ENCODE peak calls at places on chromosomes 13 and 19, in eight cellular contexts. One of them, this sample, is unnamed.

GRCh38 chr13:29182216-29182615 is 362.1 kb downstream of the MTUS2 start:
- DNase-seq in EL: peak; percentile 9
- DNase-seq in AG04449: no peak
- DNase-seq in GM23248: no peak
- DNase-seq in T-helper 17 cell: no peak
- DNase-seq in AG09309: no peak
- DNase-seq in naive thymus-derived CD4-positive, alpha-beta T cell: no peak
- DNase-seq in kidney glomerular epithelial cell: no peak
- DNase-seq in this sample: no peak

GRCh38 chr13:29429496-29429895 is 166.0 kb downstream of the SLC7A1 start:
- DNase-seq in AG09309: no peak
- DNase-seq in naive thymus-derived CD4-positive, alpha-beta T cell: no peak
- DNase-seq in EL: no peak
- DNase-seq in kidney glomerular epithelial cell: no peak
- DNase-seq in GM23248: peak; percentile 64
- DNase-seq in T-helper 17 cell: no peak
- DNase-seq in AG04449: no peak
- DNase-seq in this sample: no peak

GRCh38 chr13:46296920-46297319 is 85.2 kb downstream of the LRRC63 start:
- DNase-seq in naive thymus-derived CD4-positive, alpha-beta T cell: no peak
- DNase-seq in T-helper 17 cell: no peak
- DNase-seq in EL: peak; percentile 92
- DNase-seq in kidney glomerular epithelial cell: no peak
- DNase-seq in AG04449: peak; percentile 83
- DNase-seq in GM23248: peak; percentile 92
- DNase-seq in AG09309: peak; percentile 87
- DNase-seq in this sample: peak; percentile 18

GRCh38 chr19:40625406-40626120 is 24.4 kb downstream of the LTBP4 start:
- DNase-seq in AG09309: no peak
- DNase-seq in T-helper 17 cell: no peak
- DNase-seq in AG04449: no peak
- DNase-seq in GM23248: no peak
- DNase-seq in naive thymus-derived CD4-positive, alpha-beta T cell: no peak
- DNase-seq in kidney glomerular epithelial cell: peak; percentile 3
- DNase-seq in EL: no peak
- DNase-seq in this sample: no peak

GRCh38 chr19:2251577-2252480 is 2.7 kb downstream of the AMH start:
- DNase-seq in AG09309: no peak
- DNase-seq in kidney glomerular epithelial cell: no peak
- DNase-seq in EL: no peak
- DNase-seq in AG04449: no peak
- DNase-seq in T-helper 17 cell: no peak
- DNase-seq in naive thymus-derived CD4-positive, alpha-beta T cell: peak; percentile 41
- DNase-seq in GM23248: peak; percentile 52
- DNase-seq in this sample: no peak

GRCh38 chr13:25478186-25478585 is 106.4 kb downstream of the ATP8A2 start:
- DNase-seq in naive thymus-derived CD4-positive, alpha-beta T cell: no peak
- DNase-seq in AG04449: no peak
- DNase-seq in T-helper 17 cell: no peak
- DNase-seq in AG09309: no peak
- DNase-seq in GM23248: no peak
- DNase-seq in kidney glomerular epithelial cell: no peak
- DNase-seq in EL: no peak
- DNase-seq in this sample: peak; percentile 37

GRCh38 chr13:75669706-75670105 is 33.6 kb downstream of the LMO7 start:
- DNase-seq in AG04449: no peak
- DNase-seq in GM23248: no peak
- DNase-seq in AG09309: no peak
- DNase-seq in kidney glomerular epithelial cell: no peak
- DNase-seq in EL: no peak
- DNase-seq in T-helper 17 cell: no peak
- DNase-seq in naive thymus-derived CD4-positive, alpha-beta T cell: no peak
- DNase-seq in this sample: no peak

GRCh38 chr13:69947577-69947976 is 160.0 kb upstream of the ATXN8OS start:
- DNase-seq in kidney glomerular epithelial cell: peak; percentile 10
- DNase-seq in naive thymus-derived CD4-positive, alpha-beta T cell: no peak
- DNase-seq in AG04449: no peak
- DNase-seq in GM23248: no peak
- DNase-seq in EL: no peak
- DNase-seq in T-helper 17 cell: no peak
- DNase-seq in AG09309: no peak
- DNase-seq in this sample: no peak

GRCh38 chr19:1748703-1749341 is 4.5 kb upstream of the ONECUT3 start:
- DNase-seq in naive thymus-derived CD4-positive, alpha-beta T cell: no peak
- DNase-seq in AG09309: no peak
- DNase-seq in AG04449: no peak
- DNase-seq in T-helper 17 cell: no peak
- DNase-seq in EL: no peak
- DNase-seq in GM23248: no peak
- DNase-seq in kidney glomerular epithelial cell: no peak
- DNase-seq in this sample: no peak

GRCh38 chr13:110250258-110250891 is 56.6 kb downstream of the COL4A1 start:
- DNase-seq in kidney glomerular epithelial cell: peak; percentile 25
- DNase-seq in naive thymus-derived CD4-positive, alpha-beta T cell: no peak
- DNase-seq in EL: peak; percentile 82
- DNase-seq in AG09309: no peak
- DNase-seq in T-helper 17 cell: no peak
- DNase-seq in GM23248: peak; percentile 89
- DNase-seq in AG04449: no peak
- DNase-seq in this sample: peak; percentile 11

GRCh38 chr13:112638157-112638750 is 50.3 kb upstream of the TUBGCP3 start:
- DNase-seq in AG09309: no peak
- DNase-seq in T-helper 17 cell: no peak
- DNase-seq in EL: no peak
- DNase-seq in kidney glomerular epithelial cell: no peak
- DNase-seq in AG04449: no peak
- DNase-seq in naive thymus-derived CD4-positive, alpha-beta T cell: no peak
- DNase-seq in GM23248: no peak
- DNase-seq in this sample: peak; percentile 6

GRCh38 chr13:98246538-98247172 is 69.6 kb upstream of the RNF113B start:
- DNase-seq in naive thymus-derived CD4-positive, alpha-beta T cell: no peak
- DNase-seq in AG04449: no peak
- DNase-seq in GM23248: no peak
- DNase-seq in EL: no peak
- DNase-seq in T-helper 17 cell: no peak
- DNase-seq in kidney glomerular epithelial cell: no peak
- DNase-seq in AG09309: no peak
- DNase-seq in this sample: no peak

GRCh38 chr19:2613507-2614295 is 88.8 kb downstream of the GNG7 start:
- DNase-seq in EL: peak; percentile 47
- DNase-seq in AG09309: no peak
- DNase-seq in GM23248: peak; percentile 71
- DNase-seq in kidney glomerular epithelial cell: peak; percentile 39
- DNase-seq in T-helper 17 cell: peak; percentile 39
- DNase-seq in AG04449: no peak
- DNase-seq in naive thymus-derived CD4-positive, alpha-beta T cell: peak; percentile 64
- DNase-seq in this sample: peak; percentile 53

GRCh38 chr19:1181606-1182005 is 7.5 kb upstream of the SBNO2 start:
- DNase-seq in EL: no peak
- DNase-seq in naive thymus-derived CD4-positive, alpha-beta T cell: no peak
- DNase-seq in AG04449: no peak
- DNase-seq in AG09309: no peak
- DNase-seq in GM23248: no peak
- DNase-seq in kidney glomerular epithelial cell: no peak
- DNase-seq in T-helper 17 cell: no peak
- DNase-seq in this sample: peak; percentile 80

GRCh38 chr19:48443731-48444128 is 2.1 kb upstream of the GRWD1 start:
- DNase-seq in kidney glomerular epithelial cell: no peak
- DNase-seq in AG04449: no peak
- DNase-seq in T-helper 17 cell: no peak
- DNase-seq in AG09309: no peak
- DNase-seq in naive thymus-derived CD4-positive, alpha-beta T cell: no peak
- DNase-seq in EL: no peak
- DNase-seq in GM23248: no peak
- DNase-seq in this sample: no peak

This sample was measured in PC-3.